ENCODE peak calls at places on chromosomes 2 and 18, in eight cellular contexts. S, L, H, X, Z, P, V and T are unnamed samples.

GRCh38 chr2:27379840-27380625 is 501 bp downstream of the ZNF513 start:
- DNase-seq in S (no peak), L (peak), H (peak), X (peak), Z (peak), P (peak), V (peak), T (peak)

GRCh38 chr2:173630425-173631122 is 275.9 kb downstream of the CDCA7 start:
- DNase-seq in S (no peak), L (peak), H (no peak), X (no peak), Z (no peak), P (no peak), V (no peak), T (no peak)

GRCh38 chr2:201558232-201558631 is 85.1 kb downstream of the TMEM237 start:
- DNase-seq in S (no peak), L (no peak), H (no peak), X (no peak), Z (no peak), P (no peak), V (peak), T (no peak)

GRCh38 chr2:221049950-221050349 is 522.2 kb downstream of the EPHA4 start:
- DNase-seq in S (no peak), L (no peak), H (no peak), X (no peak), Z (no peak), P (no peak), V (no peak), T (no peak)

GRCh38 chr2:201660293-201660895 is 17.1 kb upstream of the TMEM237 start:
- DNase-seq in S (no peak), L (no peak), H (no peak), X (no peak), Z (no peak), P (no peak), V (no peak), T (no peak)

GRCh38 chr2:31069926-31070325 is 68.3 kb downstream of the GALNT14 start:
- DNase-seq in S (no peak), L (no peak), H (no peak), X (no peak), Z (no peak), P (no peak), V (no peak), T (no peak)

GRCh38 chr2:28148566-28148965 is 244.1 kb upstream of the FOSL2 start:
- DNase-seq in S (no peak), L (no peak), H (no peak), X (no peak), Z (peak), P (no peak), V (no peak), T (no peak)

GRCh38 chr2:189542145-189542882 is 38.3 kb downstream of the SLC40A1 start:
- DNase-seq in S (no peak), L (no peak), H (no peak), X (no peak), Z (no peak), P (no peak), V (no peak), T (peak)

GRCh38 chr2:188974184-188974583 is at the start of gene COL3A1:
- DNase-seq in S (no peak), L (peak), H (no peak), X (no peak), Z (no peak), P (no peak), V (no peak), T (no peak)

GRCh38 chr18:77102246-77103040 is 30.1 kb downstream of the MBP start:
- DNase-seq in S (no peak), L (peak), H (peak), X (no peak), Z (no peak), P (no peak), V (no peak), T (peak)

GRCh38 chr2:200862532-200863000 is 1.9 kb downstream of the CLK1 start:
- DNase-seq in S (no peak), L (peak), H (peak), X (peak), Z (peak), P (no peak), V (peak), T (peak)

GRCh38 chr2:229003256-229003655 is 267.8 kb downstream of the PID1 start:
- DNase-seq in S (no peak), L (peak), H (no peak), X (no peak), Z (no peak), P (no peak), V (no peak), T (no peak)

GRCh38 chr2:29293830-29294438 is 178.7 kb downstream of the CLIP4 start:
- DNase-seq in S (peak), L (peak), H (peak), X (peak), Z (no peak), P (peak), V (peak), T (peak)

GRCh38 chr2:215022418-215022817 is 116.0 kb downstream of the ABCA12 start:
- DNase-seq in S (no peak), L (peak), H (no peak), X (no peak), Z (no peak), P (peak), V (no peak), T (peak)

GRCh38 chr2:127039387-127040031 is 67.4 kb downstream of the BIN1 start:
- DNase-seq in S (no peak), L (no peak), H (peak), X (no peak), Z (peak), P (no peak), V (no peak), T (no peak)

GRCh38 chr18:4468515-4468914 is 13.4 kb upstream of the DLGAP1 start:
- DNase-seq in S (no peak), L (no peak), H (no peak), X (no peak), Z (no peak), P (no peak), V (peak), T (no peak)

GRCh38 chr2:28648147-28648546 is 103.5 kb upstream of the PPP1CB start:
- DNase-seq in S (no peak), L (no peak), H (peak), X (no peak), Z (no peak), P (no peak), V (no peak), T (no peak)

DNA sequence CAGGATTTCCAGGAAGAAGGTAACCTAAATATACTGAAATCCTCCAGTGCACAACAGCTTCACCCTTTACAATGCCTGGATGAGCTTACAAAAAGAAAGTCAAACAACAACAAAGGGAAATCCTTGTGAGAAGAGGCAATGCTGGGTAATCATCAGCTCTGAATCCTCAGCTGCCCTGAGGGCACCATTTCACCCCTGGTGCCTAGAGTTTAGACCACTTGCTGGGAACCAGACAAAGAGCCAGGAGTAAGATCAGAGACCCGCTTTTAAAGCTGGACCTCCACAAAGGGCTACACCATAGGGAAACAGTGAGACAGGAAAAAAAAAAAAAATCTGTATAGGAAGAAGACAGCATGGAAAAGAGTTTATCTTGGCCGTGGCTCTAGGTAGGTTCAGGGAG is 97.0 kb downstream of the FOXI3 start:
- DNase-seq in S (no peak), L (no peak), H (no peak), X (no peak), Z (no peak), P (no peak), V (peak), T (no peak)
- TF ChIP-seq CTCF in S (no peak), L (no peak), H (no peak), X (no peak), Z (no peak), P (no peak), V (no peak), T (no peak)

DNA sequence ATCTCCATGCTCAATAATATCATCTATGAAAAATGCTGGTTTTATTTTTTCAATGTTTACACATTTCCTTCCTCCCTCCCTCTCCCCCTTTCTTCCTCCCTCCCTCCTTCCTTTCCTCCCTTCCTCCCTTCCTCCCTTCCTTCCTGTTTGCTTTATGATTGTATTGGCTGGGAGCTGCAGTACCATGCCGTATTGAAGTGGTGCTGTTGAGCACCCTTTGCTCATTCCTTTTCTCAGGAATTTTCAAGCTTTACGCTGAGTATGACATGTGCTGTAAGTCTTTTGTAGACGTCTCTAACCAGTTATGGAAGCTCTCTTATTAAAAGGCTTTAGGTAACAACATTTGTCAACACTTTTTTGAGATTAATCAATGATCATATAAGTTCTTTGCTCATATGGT is 100.4 kb downstream of the SNTG2 start:
- DNase-seq in S (no peak), L (peak), H (no peak), X (no peak), Z (no peak), P (no peak), V (no peak), T (peak)
- TF ChIP-seq CTCF in S (no peak), L (peak), H (no peak), X (no peak), Z (no peak), P (no peak), V (peak), T (peak)

DNA sequence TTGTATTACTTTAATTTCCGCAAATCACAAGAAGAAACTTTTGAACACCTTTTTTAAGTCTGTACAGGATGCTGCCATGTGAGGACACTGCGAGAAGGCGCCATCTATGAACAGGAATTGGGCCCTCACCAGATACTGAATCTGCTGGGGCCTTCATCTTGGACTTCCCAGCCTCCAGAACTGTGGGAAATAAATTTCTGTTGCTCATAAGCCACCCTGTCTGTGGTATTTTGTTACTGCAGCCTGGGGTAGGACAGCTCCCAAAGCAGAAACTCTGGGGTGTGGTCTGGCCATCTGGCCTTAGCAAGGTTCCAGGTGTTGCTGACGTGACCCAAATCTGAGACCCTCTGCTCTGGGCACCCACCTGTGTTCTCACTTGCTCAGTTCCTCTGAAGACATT is 16.5 kb downstream of the UXS1 start:
- DNase-seq in S (no peak), L (no peak), H (no peak), X (no peak), Z (no peak), P (no peak), V (no peak), T (no peak)
- TF ChIP-seq CTCF in S (no peak), L (no peak), H (no peak), X (no peak), Z (no peak), P (no peak), V (peak), T (no peak)

DNA sequence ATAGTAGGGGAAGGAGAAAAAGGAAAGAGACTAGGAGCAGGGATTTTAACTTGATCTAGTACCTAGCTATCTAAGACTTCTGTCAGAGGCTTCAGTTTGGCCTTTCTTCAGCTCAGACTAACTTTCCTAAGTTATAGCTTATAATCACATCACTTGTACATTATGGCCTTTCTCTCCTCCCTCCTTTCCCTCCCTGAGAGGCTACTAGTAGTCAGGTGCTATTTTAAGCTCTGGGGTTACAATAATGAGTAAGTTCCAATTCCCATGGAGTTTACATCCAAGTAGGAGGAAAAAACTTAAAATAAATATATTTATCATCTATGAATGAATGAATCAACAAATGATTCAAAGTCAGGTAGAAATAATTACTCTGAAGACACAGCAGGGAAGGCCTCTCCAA is 90.8 kb upstream of the CDKL4 start:
- DNase-seq in S (no peak), L (no peak), H (no peak), X (no peak), Z (no peak), P (no peak), V (no peak), T (no peak)
- TF ChIP-seq CTCF in S (no peak), L (no peak), H (no peak), X (no peak), Z (no peak), P (no peak), V (no peak), T (no peak)

GRCh38 chr2:86243950-86244733 is 44.9 kb downstream of the MRPL35 start:
- DNase-seq in S (no peak), L (no peak), H (no peak), X (no peak), Z (no peak), P (no peak), V (peak), T (no peak)
- TF ChIP-seq CTCF in S (no peak), L (no peak), H (no peak), X (no peak), Z (no peak), P (no peak), V (peak), T (no peak)

DNA sequence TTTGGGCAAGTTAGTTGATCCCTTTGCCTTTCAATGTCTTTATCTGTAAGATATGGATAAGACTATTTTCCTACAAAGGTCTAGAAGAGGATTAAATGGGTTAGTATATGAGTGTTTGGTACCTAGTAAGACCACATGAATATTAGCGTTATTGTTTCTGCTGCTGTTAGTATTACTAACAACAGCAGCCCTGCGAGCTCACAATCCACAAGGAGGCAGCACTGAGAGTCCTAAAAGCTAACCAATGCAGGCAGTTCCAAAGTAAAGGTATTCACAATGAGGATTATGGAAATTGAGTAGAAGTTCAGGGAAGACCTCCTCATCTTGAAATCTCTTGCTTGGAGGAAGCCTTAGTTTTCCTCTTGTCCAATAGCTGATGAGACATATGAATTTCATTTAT is 248.9 kb downstream of the TDRD15 start:
- DNase-seq in S (peak), L (peak), H (peak), X (no peak), Z (no peak), P (no peak), V (peak), T (peak)
- TF ChIP-seq CTCF in S (peak), L (peak), H (no peak), X (no peak), Z (no peak), P (no peak), V (peak), T (peak)

GRCh38 chr2:205769494-205769848 is 87.2 kb downstream of the NRP2 start:
- DNase-seq in S (no peak), L (peak), H (no peak), X (no peak), Z (no peak), P (no peak), V (no peak), T (peak)
- TF ChIP-seq CTCF in S (no peak), L (no peak), H (no peak), X (no peak), Z (no peak), P (no peak), V (no peak), T (no peak)

DNA sequence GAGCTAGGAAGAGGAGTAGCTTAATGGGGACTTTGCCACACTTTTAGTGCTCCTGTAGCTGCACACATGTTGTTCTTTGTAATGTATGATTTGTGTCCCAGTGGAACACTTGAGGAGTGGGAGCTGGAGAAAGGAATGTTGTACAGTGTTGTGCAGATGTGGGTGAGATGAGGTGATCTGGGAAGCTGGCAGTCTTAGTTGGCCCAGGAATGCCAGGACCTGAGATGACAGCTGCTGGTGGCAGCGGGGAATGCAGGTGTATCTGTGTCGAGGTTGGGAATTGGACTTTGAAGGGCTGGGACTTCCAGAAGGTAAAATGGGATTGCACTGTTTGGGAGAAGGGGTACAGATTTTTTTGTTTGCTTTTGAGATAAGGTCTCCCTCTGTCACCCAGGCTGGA is 23.6 kb downstream of the NEDD4L start:
- DNase-seq in S (no peak), L (no peak), H (no peak), X (no peak), Z (no peak), P (no peak), V (no peak), T (no peak)
- TF ChIP-seq CTCF in S (no peak), L (no peak), H (no peak), X (no peak), Z (no peak), P (no peak), V (peak), T (no peak)

GRCh38 chr2:64651590-64651989 is 2.1 kb downstream of the SERTAD2 start:
- DNase-seq in S (no peak), L (no peak), H (no peak), X (no peak), Z (no peak), P (no peak), V (no peak), T (no peak)
- TF ChIP-seq CTCF in S (no peak), L (no peak), H (no peak), X (no peak), Z (no peak), P (no peak), V (no peak), T (no peak)

GRCh38 chr2:239677455-239678185 is 276.8 kb upstream of the HDAC4 start:
- DNase-seq in S (no peak), L (no peak), H (no peak), X (no peak), Z (no peak), P (no peak), V (peak), T (no peak)

GRCh38 chr2:239674981-239675855 is 274.4 kb upstream of the HDAC4 start:
- DNase-seq in S (no peak), L (no peak), H (no peak), X (no peak), Z (no peak), P (no peak), V (peak), T (no peak)

GRCh38 chr2:239678186-239678490 is 277.3 kb upstream of the HDAC4 start:
- DNase-seq in S (no peak), L (no peak), H (no peak), X (no peak), Z (no peak), P (no peak), V (no peak), T (no peak)

GRCh38 chr2:239675856-239676715 is 275.3 kb upstream of the HDAC4 start:
- DNase-seq in S (no peak), L (no peak), H (no peak), X (no peak), Z (no peak), P (no peak), V (peak), T (no peak)

GRCh38 chr2:239676716-239677454 is 276.1 kb upstream of the HDAC4 start:
- DNase-seq in S (no peak), L (no peak), H (no peak), X (no peak), Z (no peak), P (no peak), V (peak), T (no peak)
- TF ChIP-seq CTCF in S (no peak), L (no peak), H (no peak), X (no peak), Z (no peak), P (no peak), V (no peak), T (no peak)